ENCODE peak calls at places on chromosomes 2 and 18, in eight cellular contexts. One of them, this sample, is unnamed. For H3K4me1, the result is how much of the 10 kb centered on the place peaks cover.

GRCh38 chr2:2107140-2107539 is 223.9 kb downstream of the MYT1L start:
- DNase-seq in esophagus squamous epithelium: no peak
- DNase-seq in GM23338: no peak
- DNase-seq in astrocyte: no peak
- DNase-seq in CD4-positive, alpha-beta memory T cell: no peak
- DNase-seq in H9: no peak
- DNase-seq in tibial artery: no peak
- DNase-seq in lung: no peak
- DNase-seq in this sample: no peak

GRCh38 chr2:206245178-206245778 is 29.2 kb upstream of the ZDBF2 start:
- DNase-seq in esophagus squamous epithelium: no peak
- DNase-seq in GM23338: no peak
- DNase-seq in astrocyte: no peak
- DNase-seq in CD4-positive, alpha-beta memory T cell: no peak
- DNase-seq in H9: no peak
- DNase-seq in tibial artery: no peak
- DNase-seq in lung: no peak
- DNase-seq in this sample: no peak

GRCh38 chr2:235940330-235940729 is 227.9 kb downstream of the GBX2 start:
- DNase-seq in esophagus squamous epithelium: no peak
- DNase-seq in GM23338: no peak
- DNase-seq in astrocyte: peak
- DNase-seq in CD4-positive, alpha-beta memory T cell: no peak
- DNase-seq in H9: no peak
- DNase-seq in tibial artery: peak
- DNase-seq in lung: no peak
- DNase-seq in this sample: no peak

GRCh38 chr18:55585586-55586521 is 2.1 kb downstream of the TCF4 start:
- DNase-seq in esophagus squamous epithelium: no peak
- DNase-seq in GM23338: peak
- DNase-seq in astrocyte: peak
- DNase-seq in CD4-positive, alpha-beta memory T cell: no peak
- DNase-seq in H9: peak
- DNase-seq in tibial artery: no peak
- DNase-seq in lung: no peak
- DNase-seq in this sample: no peak

GRCh38 chr2:218033590-218034496 is 31.0 kb upstream of the TNS1 start:
- DNase-seq in esophagus squamous epithelium: no peak
- DNase-seq in GM23338: peak
- DNase-seq in astrocyte: no peak
- DNase-seq in CD4-positive, alpha-beta memory T cell: no peak
- DNase-seq in H9: peak
- DNase-seq in tibial artery: peak
- DNase-seq in lung: peak
- DNase-seq in this sample: no peak

GRCh38 chr2:83786140-83786539 is 672.9 kb downstream of the SUCLG1 start:
- DNase-seq in esophagus squamous epithelium: no peak
- DNase-seq in GM23338: no peak
- DNase-seq in astrocyte: no peak
- DNase-seq in CD4-positive, alpha-beta memory T cell: no peak
- DNase-seq in H9: no peak
- DNase-seq in tibial artery: no peak
- DNase-seq in lung: no peak
- DNase-seq in this sample: no peak

GRCh38 chr2:222608081-222608480 is 47.8 kb downstream of the FARSB start:
- DNase-seq in esophagus squamous epithelium: no peak
- DNase-seq in GM23338: no peak
- DNase-seq in astrocyte: no peak
- DNase-seq in CD4-positive, alpha-beta memory T cell: no peak
- DNase-seq in H9: no peak
- DNase-seq in tibial artery: no peak
- DNase-seq in lung: no peak
- DNase-seq in this sample: no peak

GRCh38 chr18:74625157-74625556 is 27.5 kb downstream of the ZNF407 start:
- DNase-seq in esophagus squamous epithelium: no peak
- DNase-seq in GM23338: no peak
- DNase-seq in astrocyte: peak
- DNase-seq in CD4-positive, alpha-beta memory T cell: no peak
- DNase-seq in H9: no peak
- DNase-seq in tibial artery: no peak
- DNase-seq in lung: no peak
- DNase-seq in this sample: no peak

GRCh38 chr18:59961086-59961485 is 61.3 kb downstream of the PMAIP1 start:
- DNase-seq in esophagus squamous epithelium: no peak
- DNase-seq in GM23338: no peak
- DNase-seq in astrocyte: no peak
- DNase-seq in CD4-positive, alpha-beta memory T cell: no peak
- DNase-seq in H9: no peak
- DNase-seq in tibial artery: no peak
- DNase-seq in lung: no peak
- DNase-seq in this sample: no peak

GRCh38 chr2:28085183-28085582 is 194.7 kb downstream of the BABAM2 start:
- DNase-seq in esophagus squamous epithelium: no peak
- DNase-seq in GM23338: no peak
- DNase-seq in astrocyte: no peak
- DNase-seq in CD4-positive, alpha-beta memory T cell: no peak
- DNase-seq in H9: no peak
- DNase-seq in tibial artery: no peak
- DNase-seq in lung: no peak
- DNase-seq in this sample: no peak

GRCh38 chr2:174444761-174445160 is 42.1 kb downstream of the GPR155 start:
- DNase-seq in esophagus squamous epithelium: no peak
- DNase-seq in GM23338: no peak
- DNase-seq in astrocyte: no peak
- DNase-seq in CD4-positive, alpha-beta memory T cell: no peak
- DNase-seq in H9: no peak
- DNase-seq in tibial artery: no peak
- DNase-seq in lung: no peak
- DNase-seq in this sample: no peak

GRCh38 chr18:48340502-48340901 is 68.7 kb downstream of the ZBTB7C start:
- DNase-seq in esophagus squamous epithelium: no peak
- DNase-seq in GM23338: no peak
- DNase-seq in astrocyte: no peak
- DNase-seq in CD4-positive, alpha-beta memory T cell: no peak
- DNase-seq in H9: no peak
- DNase-seq in tibial artery: no peak
- DNase-seq in lung: no peak
- DNase-seq in this sample: no peak

GRCh38 chr18:52395146-52395852 is 55.3 kb downstream of the DCC start:
- DNase-seq in esophagus squamous epithelium: no peak
- DNase-seq in GM23338: no peak
- DNase-seq in astrocyte: no peak
- DNase-seq in CD4-positive, alpha-beta memory T cell: no peak
- DNase-seq in H9: no peak
- DNase-seq in tibial artery: no peak
- DNase-seq in lung: no peak
- DNase-seq in this sample: no peak

GRCh38 chr18:31454066-31454708 is 6.6 kb downstream of the DSG3 start:
- DNase-seq in esophagus squamous epithelium: no peak
- DNase-seq in GM23338: no peak
- DNase-seq in astrocyte: peak
- DNase-seq in CD4-positive, alpha-beta memory T cell: no peak
- DNase-seq in H9: no peak
- DNase-seq in tibial artery: no peak
- DNase-seq in lung: no peak
- DNase-seq in this sample: no peak

GRCh38 chr2:147684903-147685302 is 159.9 kb upstream of the ACVR2A start:
- DNase-seq in esophagus squamous epithelium: no peak
- DNase-seq in GM23338: no peak
- DNase-seq in astrocyte: no peak
- DNase-seq in CD4-positive, alpha-beta memory T cell: no peak
- DNase-seq in H9: no peak
- DNase-seq in tibial artery: no peak
- DNase-seq in lung: no peak
- DNase-seq in this sample: no peak

GRCh38 chr2:231883468-231883881 is 42.7 kb downstream of the NPPC start:
- DNase-seq in esophagus squamous epithelium: no peak
- DNase-seq in GM23338: no peak
- DNase-seq in astrocyte: peak
- DNase-seq in CD4-positive, alpha-beta memory T cell: no peak
- DNase-seq in H9: no peak
- DNase-seq in tibial artery: no peak
- DNase-seq in lung: no peak
- DNase-seq in this sample: no peak

GRCh38 chr2:236369606-236370005 is 105.4 kb upstream of the ASB18 start:
- DNase-seq in esophagus squamous epithelium: no peak
- DNase-seq in GM23338: peak
- DNase-seq in astrocyte: peak
- DNase-seq in CD4-positive, alpha-beta memory T cell: no peak
- DNase-seq in H9: peak
- DNase-seq in tibial artery: no peak
- DNase-seq in lung: peak
- DNase-seq in this sample: no peak

GRCh38 chr2:224449212-224450147 is 47.6 kb upstream of the FAM124B start:
- DNase-seq in esophagus squamous epithelium: no peak
- DNase-seq in GM23338: peak
- DNase-seq in astrocyte: no peak
- DNase-seq in CD4-positive, alpha-beta memory T cell: no peak
- DNase-seq in H9: no peak
- DNase-seq in tibial artery: no peak
- DNase-seq in lung: no peak
- DNase-seq in this sample: no peak

GRCh38 chr2:29236074-29236473 is 120.9 kb downstream of the CLIP4 start:
- DNase-seq in esophagus squamous epithelium: no peak
- DNase-seq in GM23338: no peak
- DNase-seq in astrocyte: no peak
- DNase-seq in CD4-positive, alpha-beta memory T cell: no peak
- DNase-seq in H9: no peak
- DNase-seq in tibial artery: peak
- DNase-seq in lung: no peak
- DNase-seq in this sample: no peak

GRCh38 chr2:234493117-234493516 is 3.8 kb downstream of the ARL4C start:
- DNase-seq in esophagus squamous epithelium: no peak
- DNase-seq in GM23338: no peak
- DNase-seq in astrocyte: no peak
- DNase-seq in CD4-positive, alpha-beta memory T cell: peak
- DNase-seq in H9: no peak
- DNase-seq in tibial artery: no peak
- DNase-seq in lung: no peak
- DNase-seq in this sample: no peak

GRCh38 chr2:234495801-234496441 is 960 bp downstream of the ARL4C start:
- DNase-seq in esophagus squamous epithelium: no peak
- DNase-seq in GM23338: peak
- DNase-seq in astrocyte: peak
- DNase-seq in CD4-positive, alpha-beta memory T cell: peak
- DNase-seq in H9: peak
- DNase-seq in tibial artery: no peak
- DNase-seq in lung: no peak
- DNase-seq in this sample: no peak

GRCh38 chr2:234492687-234493086 is 4.2 kb downstream of the ARL4C start:
- DNase-seq in esophagus squamous epithelium: no peak
- DNase-seq in GM23338: no peak
- DNase-seq in astrocyte: no peak
- DNase-seq in CD4-positive, alpha-beta memory T cell: peak
- DNase-seq in H9: no peak
- DNase-seq in tibial artery: no peak
- DNase-seq in lung: no peak
- DNase-seq in this sample: no peak

GRCh38 chr2:234495076-234495800 is 1.6 kb downstream of the ARL4C start:
- DNase-seq in esophagus squamous epithelium: no peak
- DNase-seq in GM23338: peak
- DNase-seq in astrocyte: peak
- DNase-seq in CD4-positive, alpha-beta memory T cell: peak
- DNase-seq in H9: peak
- DNase-seq in tibial artery: no peak
- DNase-seq in lung: no peak
- DNase-seq in this sample: no peak

GRCh38 chr2:234494361-234495075 is 2.4 kb downstream of the ARL4C start:
- DNase-seq in esophagus squamous epithelium: no peak
- DNase-seq in GM23338: peak
- DNase-seq in astrocyte: peak
- DNase-seq in CD4-positive, alpha-beta memory T cell: peak
- DNase-seq in H9: no peak
- DNase-seq in tibial artery: no peak
- DNase-seq in lung: peak
- DNase-seq in this sample: no peak
- H3K27ac ChIP-seq in esophagus squamous epithelium: peak
- H3K27ac ChIP-seq in GM23338: no peak
- H3K27ac ChIP-seq in astrocyte: peak
- H3K27ac ChIP-seq in CD4-positive, alpha-beta memory T cell: peak
- H3K27ac ChIP-seq in H9: no peak
- H3K27ac ChIP-seq in tibial artery: no peak
- H3K27ac ChIP-seq in lung: no peak
- H3K27ac ChIP-seq in this sample: no peak

DNA sequence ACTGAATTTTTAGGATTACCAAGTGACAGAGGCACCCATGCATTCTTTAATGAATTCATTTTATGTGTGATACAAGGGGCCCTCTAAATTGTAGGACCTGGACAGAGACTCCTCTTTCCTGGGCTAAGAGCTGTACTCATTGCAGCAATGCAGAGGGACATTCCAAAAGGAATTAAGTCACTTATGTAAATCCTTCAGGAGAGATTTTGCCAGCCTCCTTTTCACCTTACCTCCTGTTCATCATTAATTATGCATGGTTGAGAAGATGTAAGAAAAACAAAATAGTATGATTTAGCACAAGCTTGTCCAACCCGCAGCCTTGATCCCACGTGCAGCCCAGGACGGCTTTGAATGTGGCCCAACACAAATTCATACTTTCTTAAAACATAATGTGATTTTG is 84.5 kb upstream of the TANK start:
- DNase-seq in esophagus squamous epithelium: no peak
- DNase-seq in GM23338: no peak
- DNase-seq in astrocyte: peak
- DNase-seq in CD4-positive, alpha-beta memory T cell: no peak
- DNase-seq in H9: no peak
- DNase-seq in tibial artery: no peak
- DNase-seq in lung: no peak
- DNase-seq in this sample: no peak
- H3K4me1 ChIP-seq in esophagus squamous epithelium: under half
- H3K4me1 ChIP-seq in GM23338: under half
- H3K4me1 ChIP-seq in astrocyte: under half
- H3K4me1 ChIP-seq in CD4-positive, alpha-beta memory T cell: under half
- H3K4me1 ChIP-seq in H9: under half
- H3K4me1 ChIP-seq in tibial artery: under half
- H3K4me1 ChIP-seq in lung: under half
- H3K4me1 ChIP-seq in this sample: under half

DNA sequence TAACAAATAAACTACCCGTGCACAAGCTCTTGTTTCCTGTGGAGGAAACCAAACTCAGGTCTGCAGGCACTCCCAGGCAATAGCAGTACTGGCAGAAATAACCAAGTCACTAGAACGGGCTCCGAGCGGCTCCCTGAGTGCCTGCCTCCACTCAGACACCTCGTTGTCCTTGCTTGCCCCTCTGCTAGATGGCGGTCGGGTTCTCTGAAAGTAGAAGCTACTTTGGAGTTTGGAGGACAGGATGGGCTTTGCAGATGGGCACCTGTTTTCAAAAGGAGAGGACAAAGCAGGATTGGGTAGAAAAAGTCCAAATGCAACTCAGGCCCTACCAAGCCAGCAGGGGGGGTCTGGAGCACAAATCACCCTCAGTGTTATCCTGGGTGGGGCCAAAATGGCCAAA is 136.4 kb downstream of the LRRC30 start:
- DNase-seq in esophagus squamous epithelium: no peak
- DNase-seq in GM23338: peak
- DNase-seq in astrocyte: no peak
- DNase-seq in CD4-positive, alpha-beta memory T cell: no peak
- DNase-seq in H9: peak
- DNase-seq in tibial artery: no peak
- DNase-seq in lung: no peak
- DNase-seq in this sample: no peak
- H3K27ac ChIP-seq in esophagus squamous epithelium: no peak
- H3K27ac ChIP-seq in GM23338: no peak
- H3K27ac ChIP-seq in astrocyte: no peak
- H3K27ac ChIP-seq in CD4-positive, alpha-beta memory T cell: no peak
- H3K27ac ChIP-seq in H9: no peak
- H3K27ac ChIP-seq in tibial artery: no peak
- H3K27ac ChIP-seq in lung: no peak
- H3K27ac ChIP-seq in this sample: no peak

GRCh38 chr2:104851236-104852160 is 2.4 kb upstream of the POU3F3 start:
- DNase-seq in esophagus squamous epithelium: no peak
- DNase-seq in GM23338: peak
- DNase-seq in astrocyte: no peak
- DNase-seq in CD4-positive, alpha-beta memory T cell: no peak
- DNase-seq in H9: no peak
- DNase-seq in tibial artery: no peak
- DNase-seq in lung: no peak
- DNase-seq in this sample: no peak
- H3K4me1 ChIP-seq in esophagus squamous epithelium: under half
- H3K4me1 ChIP-seq in GM23338: half or more
- H3K4me1 ChIP-seq in astrocyte: under half
- H3K4me1 ChIP-seq in CD4-positive, alpha-beta memory T cell: under half
- H3K4me1 ChIP-seq in H9: under half
- H3K4me1 ChIP-seq in tibial artery: under half
- H3K4me1 ChIP-seq in lung: under half
- H3K4me1 ChIP-seq in this sample: under half